ENCODE peak calls at places on chromosomes 6 and 20, in five cellular contexts. R, B, J, I and W are unnamed samples.

GRCh38 chr6:20827798-20828197 is 293.5 kb downstream of the CDKAL1 start:
- DNase-seq in J (no peak), B (no peak), R (no peak), I (no peak), W (no peak)

GRCh38 chr20:37498066-37498702 is 22.9 kb upstream of the NNAT start:
- DNase-seq in J (no peak), I (no peak), R (no peak), B (no peak), W (no peak)

GRCh38 chr20:35630636-35631035 is 15.0 kb downstream of the SPAG4 start:
- DNase-seq in I (no peak), J (no peak), B (no peak), R (no peak), W (no peak)

GRCh38 chr20:57243480-57244220 is 22.8 kb downstream of the BMP7 start:
- DNase-seq in J (no peak), R (no peak), I (no peak), B (no peak), W (no peak)

GRCh38 chr6:156879235-156879995 is 102.2 kb downstream of the ARID1B start:
- DNase-seq in J (no peak), R (no peak), I (no peak), B (no peak), W (no peak)

GRCh38 chr6:52174118-52174517 is 12.1 kb upstream of the IL17A start:
- DNase-seq in I (no peak), R (no peak), B (no peak), J (no peak), W (no peak)

GRCh38 chr6:140174509-140174908 is 800.1 kb upstream of the CITED2 start:
- DNase-seq in J (no peak), R (no peak), B (peak; percentile 99), I (no peak), W (no peak)

GRCh38 chr6:31304683-31305082 is 32.8 kb upstream of the HLA-C start:
- DNase-seq in B (no peak), I (no peak), R (no peak), J (peak; percentile 39), W (no peak)

GRCh38 chr20:34948030-34948429 is 7.6 kb downstream of the GSS start:
- DNase-seq in B (no peak), J (no peak), I (no peak), R (no peak), W (no peak)

GRCh38 chr6:100343678-100344077 is 121.0 kb downstream of the SIM1 start:
- DNase-seq in J (no peak), I (no peak), R (no peak), B (no peak), W (no peak)

GRCh38 chr6:168041928-168042327 is 37.1 kb downstream of the FRMD1 start:
- DNase-seq in R (no peak), J (no peak), B (no peak), I (no peak), W (no peak)
- H3K9me3 ChIP-seq in R (peaks cover 30% of the 10 kb centered on the region), J (no peaks in the 10 kb centered on the region), B (peaks cover 4% of the 10 kb centered on the region), I (peaks cover 6% of the 10 kb centered on the region), W (no peaks in the 10 kb centered on the region)

DNA sequence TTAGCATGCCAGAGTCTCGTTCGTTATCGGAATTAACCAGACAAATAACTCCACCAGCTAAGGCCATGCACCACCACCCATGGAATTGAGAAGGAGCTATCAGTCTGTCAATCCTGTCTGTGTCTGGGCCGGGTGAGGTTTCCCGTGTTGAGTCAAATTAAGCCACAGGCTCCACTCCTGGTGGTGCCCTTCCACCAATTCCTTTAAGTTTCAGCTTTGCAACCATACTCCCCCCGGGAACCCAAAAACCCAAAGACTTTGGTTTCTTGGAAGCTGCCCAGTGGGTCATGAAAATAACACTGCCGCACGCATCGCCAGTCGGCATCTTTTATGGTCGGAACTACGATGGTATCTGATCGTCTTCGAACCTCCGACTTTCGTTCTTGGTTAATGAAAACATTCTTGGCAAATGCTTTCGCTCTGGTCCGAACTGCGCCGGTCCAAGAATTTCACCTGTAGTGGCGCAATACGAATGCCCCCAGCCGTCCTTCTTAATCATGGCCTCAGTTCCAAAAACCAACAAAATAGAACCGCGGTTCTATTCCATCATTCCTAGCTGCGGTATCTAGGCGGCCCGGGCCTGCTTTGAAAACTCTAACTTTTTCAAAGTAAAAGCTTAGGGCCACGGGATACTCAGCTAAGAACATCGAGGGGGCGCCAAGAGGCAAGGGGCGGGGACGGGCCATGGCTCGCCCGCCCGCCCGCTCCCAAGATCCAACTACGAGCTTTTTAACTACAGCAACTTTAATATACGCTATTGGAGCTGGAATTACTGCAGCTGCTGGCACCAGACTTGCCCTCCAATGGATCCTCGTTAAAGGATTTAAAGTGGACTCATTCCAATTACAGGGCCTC is 1958.5 kb upstream of the DEFB115 start:
- DNase-seq in I (no peak), R (no peak), B (no peak), J (no peak), W (no peak)
- H3K9me3 ChIP-seq in I (no peaks in the 10 kb centered on the region), R (peaks cover 80% of the 10 kb centered on the region), B (no peaks in the 10 kb centered on the region), J (no peaks in the 10 kb centered on the region), W (no peaks in the 10 kb centered on the region)

GRCh38 chr6:36688534-36689075 is 9.0 kb upstream of the RAB44 start:
- DNase-seq in I (no peak), R (no peak), J (no peak), B (no peak), W (no peak)

GRCh38 chr6:36685198-36685919 is 6.8 kb downstream of the CDKN1A start:
- DNase-seq in R (no peak), I (no peak), J (no peak), B (no peak), W (no peak)

GRCh38 chr6:36685926-36686667 is 7.6 kb downstream of the CDKN1A start:
- DNase-seq in J (peak; percentile 66), R (no peak), I (no peak), B (no peak), W (no peak)

GRCh38 chr6:36684447-36684812 is 5.9 kb downstream of the CDKN1A start:
- DNase-seq in R (no peak), J (no peak), I (no peak), B (no peak), W (no peak)

GRCh38 chr6:36686668-36687513 is 8.4 kb downstream of the CDKN1A start:
- DNase-seq in I (no peak), B (no peak), R (no peak), J (no peak), W (no peak)
- H3K9me3 ChIP-seq in I (no peaks in the 10 kb centered on the region), B (no peaks in the 10 kb centered on the region), R (no peaks in the 10 kb centered on the region), J (no peaks in the 10 kb centered on the region), W (no peaks in the 10 kb centered on the region)

GRCh38 chr20:49286689-49287551 is 9.1 kb upstream of the ZNFX1 start:
- DNase-seq in R (no peak), I (no peak), B (peak; percentile 94), J (no peak), W (no peak)
- H3K9me3 ChIP-seq in R (peaks cover 57% of the 10 kb centered on the region), I (peaks cover 54% of the 10 kb centered on the region), B (peaks cover 54% of the 10 kb centered on the region), J (peaks cover 5% of the 10 kb centered on the region), W (peaks cover 65% of the 10 kb centered on the region)